ENCODE peak calls at places on chromosomes 4 and X, in four cellular contexts. N, A, S and Z are unnamed samples.
A peak's percentile ranks its signal among the peaks of the same experiment; 100 is the strongest.

GRCh38 chrX:68829594-68830485 is 1.0 kb downstream of the EFNB1 start:
- DNase-seq in N (peak; percentile 29), A (no peak), S (peak; percentile 26), Z (no peak)

GRCh38 chr4:122702939-122703338 is 29.6 kb upstream of the BBS12 start:
- DNase-seq in N (no peak), S (no peak), A (no peak), Z (no peak)

GRCh38 chrX:26254436-26254835 is 38.5 kb downstream of the MAGEB5 start:
- DNase-seq in A (no peak), N (no peak), S (no peak), Z (no peak)

GRCh38 chr4:152734699-152735050 is 44.9 kb downstream of the TIGD4 start:
- DNase-seq in N (no peak), S (no peak), A (no peak), Z (no peak)

GRCh38 chr4:158624889-158625478 is 46.7 kb downstream of the C4orf46 start:
- DNase-seq in N (no peak), A (peak; percentile 74), S (no peak), Z (no peak)

GRCh38 chr4:169362607-169363006 is 91.9 kb upstream of the SH3RF1 start:
- DNase-seq in N (no peak), S (no peak), A (no peak), Z (no peak)

GRCh38 chr4:146481246-146481645 is 40.5 kb downstream of the SLC10A7 start:
- DNase-seq in S (no peak), N (no peak), A (no peak), Z (no peak)

GRCh38 chr4:152588869-152589268 is 53.0 kb upstream of the FBXW7 start:
- DNase-seq in N (no peak), S (no peak), A (no peak), Z (no peak)

GRCh38 chr4:81421346-81422218 is 50.1 kb downstream of the RASGEF1B start:
- DNase-seq in S (no peak), N (peak; percentile 47), A (peak; percentile 56), Z (no peak)

GRCh38 chr4:177356191-177356590 is 46.5 kb downstream of the NEIL3 start:
- DNase-seq in N (no peak), A (no peak), S (no peak), Z (no peak)

GRCh38 chr4:52956691-52957090 is 94.6 kb downstream of the RASL11B start:
- DNase-seq in N (no peak), S (no peak), A (no peak), Z (no peak)

GRCh38 chrX:84336646-84337045 is 148.6 kb upstream of the RPS6KA6 start:
- DNase-seq in S (no peak), A (peak; percentile 9), N (no peak), Z (no peak)

GRCh38 chr4:146190393-146190910 is 14.9 kb downstream of the LSM6 start:
- DNase-seq in N (no peak), S (no peak), A (no peak), Z (no peak)

GRCh38 chr4:94446386-94446785 is 5.4 kb upstream of the PDLIM5 start:
- DNase-seq in S (no peak), N (no peak), A (peak; percentile 94), Z (no peak)

GRCh38 chr4:107349266-107349665 is 313.2 kb upstream of the DKK2 start:
- DNase-seq in A (no peak), S (no peak), N (no peak), Z (no peak)

GRCh38 chr4:140212171-140212570 is 58.2 kb upstream of the MAML3 start:
- DNase-seq in A (no peak), S (no peak), N (no peak), Z (no peak)

GRCh38 chr4:48710446-48711209 is 69.5 kb downstream of the FRYL start:
- DNase-seq in N (no peak), S (no peak), A (peak; percentile 52), Z (no peak)

GRCh38 chrX:119654112-119654531 is 38.8 kb downstream of the SEPTIN6 start:
- DNase-seq in N (no peak), S (no peak), A (peak; percentile 92), Z (no peak)

GRCh38 chr4:186166852-186167512 is 24.4 kb upstream of the CYP4V2 start:
- DNase-seq in N (no peak), S (no peak), A (no peak), Z (no peak)

GRCh38 chr4:111494471-111494870 is 650.8 kb upstream of the FAM241A start:
- DNase-seq in S (no peak), N (no peak), A (peak; percentile 22), Z (no peak)

GRCh38 chrX:132463411-132463810 is 25.4 kb downstream of the MBNL3 start:
- DNase-seq in N (no peak), S (no peak), A (peak; percentile 10), Z (no peak)

GRCh38 chrX:7086384-7086783 is 61.1 kb upstream of the STS start:
- DNase-seq in N (no peak), S (no peak), A (no peak), Z (no peak)

GRCh38 chr4:163111588-163111987 is 55.1 kb downstream of the NAF1 start:
- DNase-seq in S (no peak), A (peak; percentile 42), N (no peak), Z (no peak)
- TF ChIP-seq CTCF in S (no peak), A (peak; percentile 44), N (no peak), Z (peak; percentile 59)

GRCh38 chrX:13254076-13254785 is 65.6 kb downstream of the ATXN3L start:
- DNase-seq in A (peak; percentile 68), S (no peak), N (no peak), Z (no peak)
- TF ChIP-seq CTCF in A (peak; percentile 5), S (no peak), N (no peak), Z (no peak)

GRCh38 chr4:58515206-58515605 is 1405.0 kb upstream of the IGFBP7 start:
- DNase-seq in A (no peak), S (no peak), N (no peak), Z (no peak)

GRCh38 chr4:58510652-58511051 is 1400.5 kb upstream of the IGFBP7 start:
- DNase-seq in S (no peak), N (no peak), A (no peak), Z (no peak)

GRCh38 chr4:58514299-58514698 is 1404.1 kb upstream of the IGFBP7 start:
- DNase-seq in S (no peak), N (no peak), A (no peak), Z (no peak)
- TF ChIP-seq CTCF in S (no peak), N (no peak), A (no peak), Z (no peak)

GRCh38 chrX:42519666-42520231 is 258.2 kb downstream of the PPP1R2C start:
- DNase-seq in A (peak; percentile 56), S (no peak), N (no peak), Z (no peak)
- TF ChIP-seq CTCF in A (peak; percentile 24), S (no peak), N (no peak), Z (peak; percentile 29)